ENCODE peak calls at places on chromosomes 3 and 15, in five cellular contexts. Z, G, I, F and X are unnamed samples.
A peak's percentile ranks its signal among the peaks of the same experiment; 100 is the strongest.

GRCh38 chr3:119660474-119661150 is at the start of gene POPDC2:
- DNase-seq in I (no peak), Z (no peak), G (no peak), F (no peak), X (no peak)

GRCh38 chr15:99703603-99704443 is 29.4 kb downstream of the LYSMD4 start:
- DNase-seq in Z (no peak), I (peak; percentile 90), F (peak; percentile 94), G (peak; percentile 75), X (peak; percentile 87)

GRCh38 chr3:4571690-4572334 is 78.7 kb downstream of the ITPR1 start:
- DNase-seq in Z (no peak), F (no peak), I (peak; percentile 9), G (no peak), X (no peak)

GRCh38 chr3:143309622-143310190 is 190.1 kb downstream of the CHST2 start:
- DNase-seq in I (no peak), G (no peak), F (no peak), Z (no peak), X (no peak)

GRCh38 chr3:43754316-43754715 is 63.6 kb downstream of the ABHD5 start:
- DNase-seq in F (no peak), I (peak; percentile 32), Z (no peak), G (no peak), X (no peak)

GRCh38 chr15:31374986-31375385 is 48.4 kb downstream of the KLF13 start:
- DNase-seq in G (no peak), Z (no peak), I (no peak), F (no peak), X (no peak)

GRCh38 chr15:91867581-91868026 is 14.1 kb downstream of the SLCO3A1 start:
- DNase-seq in G (peak; percentile 15), Z (peak; percentile 85), F (peak; percentile 89), I (peak; percentile 94), X (peak; percentile 82)

GRCh38 chr3:66037330-66037985 is 1.3 kb downstream of the MAGI1 start:
- DNase-seq in Z (peak; percentile 60), G (no peak), I (peak; percentile 70), F (peak; percentile 38), X (no peak)

GRCh38 chr15:92638291-92638708 is 17.3 kb downstream of the FAM174B start:
- DNase-seq in G (no peak), F (peak; percentile 29), I (peak; percentile 24), Z (peak; percentile 23), X (no peak)

GRCh38 chr15:63402498-63403253 is 21.0 kb upstream of the CA12 start:
- DNase-seq in I (peak; percentile 26), F (peak; percentile 65), Z (no peak), G (peak; percentile 25), X (no peak)

GRCh38 chr15:95169701-95170459 is 938.5 kb downstream of the MCTP2 start:
- DNase-seq in I (no peak), G (peak; percentile 91), F (no peak), Z (peak; percentile 43), X (no peak)

GRCh38 chr3:52896613-52897012 is 735 bp downstream of the STIMATE start:
- DNase-seq in I (no peak), G (no peak), Z (no peak), F (no peak), X (no peak)

GRCh38 chr15:93130111-93130510 is 41.1 kb upstream of the RGMA start:
- DNase-seq in Z (no peak), G (no peak), F (no peak), I (no peak), X (no peak)

GRCh38 chr3:170033489-170033888 is 4.3 kb upstream of the GPR160 start:
- DNase-seq in Z (peak; percentile 63), F (no peak), I (no peak), G (no peak), X (no peak)

GRCh38 chr3:65193531-65193930 is 505.7 kb upstream of the ADAMTS9 start:
- DNase-seq in F (no peak), G (no peak), Z (no peak), I (no peak), X (no peak)

GRCh38 chr3:11820540-11821041 is 26.1 kb downstream of the TAMM41 start:
- DNase-seq in I (peak; percentile 53), F (peak; percentile 75), G (peak; percentile 80), Z (no peak), X (no peak)
- TF ChIP-seq CTCF in I (peak; percentile 17), F (peak; percentile 47), G (peak; percentile 10), Z (no peak), X (peak; percentile 31)

GRCh38 chr15:34795267-34796081 is at the start of gene ACTC1:
- DNase-seq in Z (no peak), I (peak; percentile 67), G (peak; percentile 30), F (peak; percentile 40), X (no peak)
- H3K4me3 ChIP-seq in Z (no peak within 1 kb of the TSS), I (no peak within 1 kb of the TSS), G (peak within 1 kb of the TSS; percentile 26), F (peak within 1 kb of the TSS; percentile 13), X (no peak within 1 kb of the TSS)

GRCh38 chr3:188052229-188052965 is 101.6 kb upstream of the LPP start:
- DNase-seq in F (peak; percentile 48), Z (peak; percentile 70), I (peak; percentile 86), G (no peak), X (no peak)
- TF ChIP-seq CTCF in F (peak; percentile 26), Z (peak; percentile 57), I (peak; percentile 32), G (no peak), X (peak; percentile 44)

GRCh38 chr15:62163397-62163796 is 1.7 kb downstream of the C2CD4B start:
- DNase-seq in I (no peak), F (no peak), G (no peak), Z (no peak), X (no peak)
- H3K4me3 ChIP-seq in I (no peak overlapping the region), F (no peak overlapping the region), G (no peak overlapping the region), Z (no peak overlapping the region), X (peak overlapping the region; percentile 42)

DNA sequence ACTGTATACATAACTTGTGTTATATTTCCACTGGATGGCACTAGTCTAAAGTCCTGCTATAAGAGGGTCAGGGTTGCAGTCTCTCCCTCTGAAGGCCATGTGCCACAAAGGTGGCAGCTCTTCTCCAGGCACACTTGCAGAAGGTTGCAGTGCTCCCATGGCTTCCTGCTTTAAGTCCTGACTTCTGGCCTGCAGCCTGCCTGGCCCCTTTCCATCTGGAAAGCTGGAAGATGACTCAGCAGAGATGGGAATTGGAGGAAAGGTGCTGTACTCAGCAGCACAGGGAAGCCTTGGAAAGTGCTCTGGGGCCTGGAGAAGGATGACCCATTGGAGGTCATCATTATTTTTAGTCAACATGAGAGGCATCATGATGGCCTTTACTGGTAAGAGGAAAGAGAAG is 40.9 kb upstream of the MRPL3 start:
- DNase-seq in Z (peak; percentile 42), I (peak; percentile 89), F (peak; percentile 89), G (peak; percentile 92), X (no peak)
- TF ChIP-seq CTCF in Z (no peak), I (peak; percentile 4), F (no peak), G (no peak), X (no peak)

GRCh38 chr3:50337175-50337861 is 3.3 kb downstream of the RASSF1 start:
- DNase-seq in G (peak; percentile 100), F (peak; percentile 100), Z (peak; percentile 100), I (peak; percentile 99), X (peak; percentile 81)

GRCh38 chr3:50340404-50341329 is at the start of gene RASSF1:
- DNase-seq in I (no peak), Z (peak; percentile 80), F (no peak), G (peak; percentile 64), X (no peak)

GRCh38 chr3:50339485-50340196 is 995 bp downstream of the RASSF1 start:
- DNase-seq in G (peak; percentile 52), F (peak; percentile 22), I (no peak), Z (no peak), X (no peak)

GRCh38 chr3:50336452-50337174 is 4.0 kb downstream of the RASSF1 start:
- DNase-seq in I (peak; percentile 31), Z (no peak), F (no peak), G (no peak), X (no peak)

DNA sequence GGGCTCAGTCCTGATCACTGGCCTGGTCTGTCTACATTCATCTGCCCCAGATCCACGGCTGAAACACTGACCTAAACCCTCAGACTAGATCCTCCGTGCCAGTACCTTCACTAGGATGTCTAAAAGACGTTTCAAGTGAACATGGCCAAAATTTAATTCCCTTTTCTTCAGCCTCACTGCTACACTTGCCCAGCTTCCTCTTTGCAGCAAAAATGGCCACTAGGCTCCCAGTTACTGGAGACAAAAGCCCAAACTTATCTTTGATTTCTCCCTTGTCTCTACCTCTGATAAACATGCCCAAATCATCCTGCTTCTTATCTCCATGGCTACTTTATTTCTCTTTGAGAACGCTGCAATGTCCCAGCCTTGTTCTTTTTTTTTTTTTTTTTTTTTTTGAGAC is 1.6 kb downstream of the RASSF1 start:
- DNase-seq in G (no peak), I (no peak), F (no peak), Z (no peak), X (no peak)
- H3K4me3 ChIP-seq in G (peak overlapping the region; percentile 65), I (no peak overlapping the region), F (no peak overlapping the region), Z (no peak overlapping the region), X (no peak overlapping the region)

GRCh38 chr15:52568569-52569243 is at the start of gene ARPP19:
- DNase-seq in G (peak; percentile 81), F (peak; percentile 94), Z (peak; percentile 93), I (peak; percentile 92), X (peak; percentile 46)
- TF ChIP-seq CTCF in G (peak; percentile 3), F (no peak), Z (no peak), I (no peak), X (no peak)

DNA sequence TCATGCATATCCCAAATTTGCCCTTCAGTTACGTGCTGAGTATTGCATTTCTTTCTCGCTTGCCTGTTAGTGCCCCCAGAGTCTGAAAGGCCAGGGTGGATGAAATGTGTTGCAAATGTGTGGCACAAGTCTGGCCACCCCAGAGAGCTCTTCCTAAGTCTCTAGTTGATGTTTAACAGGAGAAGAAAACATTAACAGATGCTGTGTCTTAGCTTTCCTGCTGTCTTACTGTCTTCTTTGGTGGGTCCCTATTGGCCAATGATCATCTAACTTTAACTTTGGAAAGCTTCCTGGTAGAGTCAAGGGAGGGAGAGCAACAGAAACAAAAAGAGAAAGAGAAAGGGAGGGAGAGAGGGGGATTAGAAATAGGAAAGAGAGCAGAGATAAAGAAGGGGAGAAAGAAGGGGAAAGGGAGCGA is 76.7 kb upstream of the P3H2 start:
- DNase-seq in F (no peak), Z (no peak), G (no peak), I (no peak), X (peak; percentile 80)
- H3K4me3 ChIP-seq in F (no peak overlapping the region), Z (no peak overlapping the region), G (no peak overlapping the region), I (no peak overlapping the region), X (peak overlapping the region; percentile 43)

GRCh38 chr15:57017024-57017423 is 98.6 kb downstream of the TCF12 start:
- DNase-seq in I (no peak), F (no peak), Z (no peak), G (no peak), X (no peak)
- TF ChIP-seq CTCF in I (peak; percentile 36), F (peak; percentile 28), Z (no peak), G (no peak), X (peak; percentile 47)